ENCODE peak calls at places on chromosomes 12 and 14, in nine cellular contexts. B is EL; Q is natural killer cell treated with Interleukin-12 subunit alpha and Interleukin-12 subunit beta and Interleukin-15 and Interleukin-18, amount 100 ng/mL, for 72 hours; S is DMS53; E is left ventricle myocardium superior; W is HTR-8/SVneo; J is activated T-cell treated with anti-CD3 and anti-CD28 coated beads for 24 hours; L is DMS 273 treated with DMSO at 0.1 percent for 48 hours; N is SHP77. T is an unnamed sample.
A peak's percentile ranks its signal among the peaks of the same experiment; 100 is the strongest.

GRCh38 chr14:92404938-92405337 is 82.0 kb downstream of the SLC24A4 start:
- DNase-seq in B (no peak), Q (no peak), S (no peak), E (no peak), W (no peak), J (no peak), L (no peak), N (no peak), T (no peak)

GRCh38 chr12:76216585-76217472 is 131.4 kb downstream of the BBS10 start:
- DNase-seq in B (no peak), Q (no peak), S (no peak), E (no peak), W (no peak), J (no peak), L (no peak), N (no peak), T (no peak)

GRCh38 chr12:16603265-16603915 is 2.6 kb downstream of the LMO3 start:
- DNase-seq in B (no peak), Q (no peak), S (peak; percentile 71), E (no peak), W (no peak), J (no peak), L (no peak), N (no peak), T (no peak)

GRCh38 chr12:65668981-65669695 is 155.1 kb upstream of the HMGA2 start:
- DNase-seq in B (peak; percentile 55), Q (no peak), S (no peak), E (no peak), W (no peak), J (no peak), L (no peak), N (no peak), T (no peak)

GRCh38 chr12:88559772-88560171 is 20.5 kb downstream of the KITLG start:
- DNase-seq in B (no peak), Q (no peak), S (no peak), E (no peak), W (no peak), J (no peak), L (no peak), N (no peak), T (no peak)

GRCh38 chr12:89225401-89225800 is 126.9 kb downstream of the DUSP6 start:
- DNase-seq in B (peak; percentile 69), Q (peak; percentile 84), S (peak; percentile 98), E (no peak), W (peak; percentile 14), J (peak; percentile 77), L (no peak), N (no peak), T (no peak)

GRCh38 chr12:72018036-72018435 is 79.4 kb downstream of the TPH2 start:
- DNase-seq in B (no peak), Q (no peak), S (no peak), E (no peak), W (no peak), J (no peak), L (no peak), N (no peak), T (no peak)

GRCh38 chr14:84087986-84088531 is 1441.9 kb upstream of the FLRT2 start:
- DNase-seq in B (no peak), Q (no peak), S (no peak), E (no peak), W (no peak), J (no peak), L (no peak), N (no peak), T (no peak)

GRCh38 chr12:6827982-6828670 is at the start of gene P3H3:
- DNase-seq in B (peak; percentile 74), Q (no peak), S (peak; percentile 79), E (no peak), W (peak; percentile 72), J (no peak), L (no peak), N (no peak), T (no peak)

GRCh38 chr14:72568296-72568992 is 325.5 kb downstream of the DPF3 start:
- DNase-seq in B (no peak), Q (no peak), S (no peak), E (no peak), W (no peak), J (no peak), L (no peak), N (no peak), T (no peak)

GRCh38 chr14:99378782-99379214 is 101.9 kb downstream of the SETD3 start:
- DNase-seq in B (peak; percentile 55), Q (no peak), S (peak; percentile 89), E (no peak), W (peak; percentile 45), J (no peak), L (no peak), N (no peak), T (no peak)

GRCh38 chr14:87628129-87628528 is 364.9 kb downstream of the GALC start:
- DNase-seq in B (peak; percentile 14), Q (no peak), S (peak; percentile 65), E (no peak), W (no peak), J (no peak), L (peak; percentile 27), N (no peak), T (no peak)

GRCh38 chr12:59820594-59821011 is 224.8 kb downstream of the SLC16A7 start:
- DNase-seq in B (peak; percentile 78), Q (no peak), S (no peak), E (no peak), W (no peak), J (no peak), L (no peak), N (no peak), T (no peak)

GRCh38 chr14:101475468-101476257 is 85.6 kb upstream of the DIO3 start:
- DNase-seq in B (peak; percentile 34), Q (no peak), S (no peak), E (no peak), W (peak; percentile 67), J (no peak), L (no peak), N (no peak), T (no peak)

GRCh38 chr12:32922546-32923297 is 26.1 kb upstream of the PKP2 start:
- DNase-seq in B (no peak), Q (no peak), S (no peak), E (no peak), W (no peak), J (no peak), L (no peak), N (no peak), T (no peak)

GRCh38 chr14:101740981-101741380 is 20.5 kb upstream of the PPP2R5C start:
- DNase-seq in B (no peak), Q (no peak), S (peak; percentile 13), E (no peak), W (no peak), J (no peak), L (no peak), N (no peak), T (no peak)

GRCh38 chr12:24034894-24035293 is 85.4 kb upstream of the SOX5 start:
- DNase-seq in B (no peak), Q (no peak), S (no peak), E (no peak), W (no peak), J (no peak), L (no peak), N (no peak), T (no peak)

GRCh38 chr14:105602243-105602750 is 75.9 kb downstream of the TMEM121 start:
- DNase-seq in B (no peak), Q (no peak), S (no peak), E (no peak), W (no peak), J (no peak), L (no peak), N (no peak), T (no peak)

GRCh38 chr14:28704153-28704552 is 62.4 kb upstream of the FOXG1 start:
- DNase-seq in B (no peak), Q (no peak), S (no peak), E (no peak), W (no peak), J (no peak), L (no peak), N (no peak), T (no peak)

GRCh38 chr14:66600416-66600815 is 92.5 kb downstream of the GPHN start:
- DNase-seq in B (peak; percentile 77), Q (no peak), S (no peak), E (no peak), W (no peak), J (no peak), L (no peak), N (no peak), T (no peak)

GRCh38 chr14:75310295-75311059 is 31.8 kb downstream of the FOS start:
- DNase-seq in B (peak; percentile 71), Q (no peak), S (peak; percentile 96), E (peak; percentile 90), W (no peak), J (no peak), L (peak; percentile 52), N (peak; percentile 92), T (no peak)

GRCh38 chr12:685388-685787 is 22.1 kb upstream of the NINJ2 start:
- DNase-seq in B (no peak), Q (peak; percentile 76), S (peak; percentile 48), E (no peak), W (no peak), J (peak; percentile 65), L (no peak), N (no peak), T (no peak)

GRCh38 chr12:132171968-132172521 is 27.8 kb downstream of the NOC4L start:
- DNase-seq in B (no peak), Q (peak; percentile 61), S (no peak), E (no peak), W (no peak), J (no peak), L (no peak), N (no peak), T (no peak)

GRCh38 chr14:35046751-35047536 is 872 bp downstream of the FAM177A1 start:
- DNase-seq in B (no peak), Q (no peak), S (peak; percentile 60), E (no peak), W (no peak), J (no peak), L (no peak), N (peak; percentile 44), T (peak; percentile 26)

T was measured in esophagus squamous epithelium.